ENCODE peak calls at places on chromosomes 11 and 22, in eight cellular contexts. G is sigmoid colon; C is CD8-positive, alpha-beta memory T cell; K is lower lobe of right lung; O is tibial artery; L is kidney; N is mammary epithelial cell; R is cardiac muscle cell. Y is an unnamed sample.

GRCh38 chr11:118996926-118997626 is 862 bp upstream of the CENATAC start:
- DNase-seq in O (no peak), C (peak; percentile 35), K (no peak), G (no peak), N (peak; percentile 16), R (no peak), L (no peak), Y (no peak)

GRCh38 chr11:43576834-43577521 is 103.6 kb upstream of the HSD17B12 start:
- DNase-seq in R (peak; percentile 89), O (no peak), N (no peak), G (no peak), L (no peak), K (no peak), C (no peak), Y (no peak)

GRCh38 chr11:65434667-65435179 is 12.1 kb downstream of the NEAT1 start:
- DNase-seq in K (no peak), C (no peak), O (no peak), R (no peak), G (peak; percentile 52), L (no peak), N (no peak), Y (no peak)

GRCh38 chr11:65637794-65638317 is at the start of gene SIPA1:
- DNase-seq in R (peak; percentile 89), L (peak; percentile 93), K (peak; percentile 77), C (peak; percentile 77), O (peak; percentile 86), N (peak; percentile 73), G (peak; percentile 86), Y (no peak)

GRCh38 chr11:115550291-115551059 is 46.3 kb upstream of the CADM1 start:
- DNase-seq in G (no peak), O (no peak), N (no peak), C (no peak), L (peak; percentile 76), R (peak; percentile 30), K (no peak), Y (no peak)

GRCh38 chr11:504053-504993 is 2.7 kb downstream of the RNH1 start:
- DNase-seq in L (peak; percentile 86), K (peak; percentile 72), C (no peak), N (no peak), R (no peak), G (no peak), O (no peak), Y (no peak)

GRCh38 chr22:29201722-29202230 is 3.9 kb upstream of the EMID1 start:
- DNase-seq in N (no peak), C (no peak), R (no peak), K (no peak), G (no peak), O (no peak), L (peak; percentile 81), Y (no peak)

GRCh38 chr22:45785458-45785857 is 113.8 kb downstream of the ATXN10 start:
- DNase-seq in L (no peak), K (no peak), O (no peak), C (no peak), R (no peak), G (no peak), N (peak; percentile 64), Y (no peak)

GRCh38 chr11:45949992-45950407 is 27.5 kb downstream of the LARGE2 start:
- DNase-seq in C (no peak), K (no peak), R (no peak), L (no peak), G (no peak), N (no peak), O (no peak), Y (no peak)

GRCh38 chr11:70763606-70764005 is 365.3 kb downstream of the CTTN start:
- DNase-seq in K (no peak), N (no peak), G (no peak), R (no peak), O (no peak), L (no peak), C (no peak), Y (no peak)

GRCh38 chr11:15179167-15179566 is 64.4 kb downstream of the INSC start:
- DNase-seq in K (no peak), N (no peak), C (no peak), L (no peak), G (no peak), O (no peak), R (no peak), Y (no peak)

GRCh38 chr11:34277166-34277565 is 80.6 kb downstream of the ABTB2 start:
- DNase-seq in N (no peak), K (no peak), O (no peak), L (no peak), R (no peak), C (no peak), G (no peak), Y (no peak)

GRCh38 chr11:34278175-34278574 is 79.6 kb downstream of the ABTB2 start:
- DNase-seq in O (no peak), G (no peak), K (no peak), C (no peak), R (no peak), N (no peak), L (no peak), Y (no peak)

GRCh38 chr11:34276465-34276864 is 81.3 kb downstream of the ABTB2 start:
- DNase-seq in R (no peak), C (no peak), N (no peak), K (no peak), L (no peak), G (no peak), O (no peak), Y (no peak)

GRCh38 chr11:34274712-34275398 is 83.0 kb downstream of the ABTB2 start:
- DNase-seq in R (no peak), C (no peak), O (peak; percentile 96), G (peak; percentile 96), K (peak; percentile 92), N (peak; percentile 99), L (peak; percentile 96), Y (peak; percentile 98)

DNA sequence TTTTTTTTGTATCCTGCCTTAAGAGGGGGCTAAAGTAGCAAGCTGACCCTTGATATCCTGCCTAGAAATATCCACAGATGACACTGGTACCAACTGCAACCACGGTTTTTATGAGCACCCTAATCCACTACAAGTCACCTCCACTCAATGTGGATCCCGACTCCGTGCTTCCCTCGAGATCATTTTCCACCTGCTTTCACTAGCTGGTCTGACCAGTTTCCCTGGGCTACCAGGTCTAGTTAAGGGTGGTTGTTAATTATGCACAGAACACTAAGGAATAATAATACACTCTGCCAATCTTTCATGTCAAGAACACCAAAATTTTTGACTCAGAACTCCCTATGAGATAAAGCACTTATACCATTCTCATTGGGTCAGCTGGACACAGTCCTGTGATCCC is 82.3 kb downstream of the ABTB2 start:
- DNase-seq in G (no peak), R (no peak), O (no peak), C (no peak), K (no peak), L (no peak), N (no peak), Y (no peak)
- H3K27ac ChIP-seq in G (peak overlapping the region; percentile 68), R (peak overlapping the region; percentile 60), O (peak overlapping the region; percentile 75), C (no peak overlapping the region), K (peak overlapping the region; percentile 67), L (peak overlapping the region; percentile 75), N (peak overlapping the region; percentile 45), Y (peak overlapping the region; percentile 70)

DNA sequence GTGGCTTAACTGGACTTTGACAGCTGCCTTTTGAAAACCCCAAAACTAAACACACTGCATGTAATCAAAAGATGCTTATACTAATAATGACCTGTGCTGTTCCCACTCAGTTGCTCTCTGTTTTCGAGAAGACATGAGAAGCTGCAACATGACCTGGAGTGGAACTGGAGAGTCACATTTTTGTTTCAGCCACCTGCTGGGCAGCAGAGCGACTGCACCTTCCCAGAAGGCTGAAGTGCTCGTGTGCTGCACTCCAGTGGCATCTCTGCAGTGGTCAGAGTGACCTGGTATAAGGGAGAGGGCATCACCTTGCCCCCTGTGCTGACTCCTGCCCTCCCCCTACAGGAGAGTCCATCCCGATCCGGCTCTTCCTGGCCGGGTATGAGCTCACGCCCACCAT is 8.6 kb downstream of the THYN1 start:
- DNase-seq in L (no peak), C (peak; percentile 29), R (peak; percentile 17), G (no peak), O (no peak), K (no peak), N (no peak), Y (no peak)
- H3K36me3 ChIP-seq in L (peaks cover 54% of the 10 kb centered on the region), C (peaks cover 39% of the 10 kb centered on the region), R (peaks cover 31% of the 10 kb centered on the region), G (peaks cover 66% of the 10 kb centered on the region), O (peaks cover 100% of the 10 kb centered on the region), K (peaks cover 98% of the 10 kb centered on the region), N (peaks cover 6% of the 10 kb centered on the region), Y (no peaks in the 10 kb centered on the region)

DNA sequence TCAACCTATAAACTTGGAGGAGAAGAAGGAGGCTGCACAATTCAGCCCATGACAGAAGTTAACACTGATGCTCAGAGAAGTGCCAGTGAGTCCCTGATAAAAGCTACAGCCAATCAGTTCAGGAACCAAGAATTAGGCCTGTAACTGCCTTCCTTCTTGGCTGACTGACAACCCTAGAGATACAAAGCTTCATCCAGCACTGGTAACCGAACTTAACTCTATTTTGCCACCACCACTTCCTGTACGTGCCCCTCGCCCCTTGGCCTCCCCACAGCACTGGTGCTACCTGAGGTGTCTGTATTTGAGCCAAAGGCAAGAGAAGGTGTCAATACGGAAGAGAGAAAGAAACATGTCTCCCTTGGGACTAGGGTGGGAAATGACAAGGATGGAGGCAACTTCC is 40.1 kb upstream of the POU2AF1 start:
- DNase-seq in C (no peak), G (no peak), N (no peak), L (no peak), K (no peak), R (no peak), O (no peak), Y (no peak)
- H3K27ac ChIP-seq in C (no peak overlapping the region), G (peak overlapping the region; percentile 81), N (no peak overlapping the region), L (no peak overlapping the region), K (no peak overlapping the region), R (no peak overlapping the region), O (peak overlapping the region; percentile 38), Y (no peak overlapping the region)

GRCh38 chr22:17882162-17882561 is 107.9 kb upstream of the BID start:
- DNase-seq in C (no peak), K (no peak), R (no peak), G (no peak), L (no peak), N (no peak), O (no peak), Y (no peak)
- H3K36me3 ChIP-seq in C (peaks cover 10% of the 10 kb centered on the region), K (peaks cover 49% of the 10 kb centered on the region), R (peaks cover 31% of the 10 kb centered on the region), G (peaks cover 42% of the 10 kb centered on the region), L (peaks cover 41% of the 10 kb centered on the region), N (peaks cover 27% of the 10 kb centered on the region), O (peaks cover 90% of the 10 kb centered on the region), Y (peaks cover 41% of the 10 kb centered on the region)

DNA sequence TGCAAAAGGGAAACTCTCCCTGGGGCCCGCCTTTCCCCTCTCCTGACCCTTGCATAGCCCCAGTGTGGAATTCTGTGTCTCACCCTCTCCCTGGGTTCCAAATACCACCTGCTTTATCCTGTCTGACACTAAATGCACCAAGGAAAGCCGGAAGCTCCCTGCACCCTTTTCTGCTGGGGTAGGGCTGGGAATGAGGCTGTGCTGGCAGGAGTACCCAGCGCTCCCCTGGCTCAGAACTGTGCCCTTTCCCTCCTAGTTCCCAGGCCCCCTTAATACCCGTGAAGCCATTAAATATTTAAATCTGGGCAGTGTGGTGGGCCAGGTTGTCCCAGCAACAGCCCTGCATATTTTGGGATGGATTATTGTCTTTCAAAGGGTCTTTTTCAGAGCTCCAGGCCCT is 63.1 kb downstream of the TP53I11 start:
- DNase-seq in O (no peak), L (no peak), R (no peak), K (no peak), C (no peak), N (no peak), G (no peak), Y (no peak)
- H3K27ac ChIP-seq in O (no peak overlapping the region), L (no peak overlapping the region), R (no peak overlapping the region), K (no peak overlapping the region), C (no peak overlapping the region), N (no peak overlapping the region), G (peak overlapping the region; percentile 73), Y (no peak overlapping the region)